ENCODE peak calls at places on chromosomes 6 and 20, in six cellular contexts. One of them, this sample, is unnamed.

GRCh38 chr20:20568604-20569205 is 143.7 kb downstream of the RALGAPA2 start:
- DNase-seq in AG04449: peak
- DNase-seq in RWPE1: peak
- DNase-seq in GM12865: peak
- DNase-seq in astrocyte of the cerebellum: peak
- DNase-seq in AG09319: peak
- DNase-seq in this sample: peak

GRCh38 chr6:113529191-113529590 is 328.0 kb upstream of the MARCKS start:
- DNase-seq in AG04449: no peak
- DNase-seq in astrocyte of the cerebellum: peak
- DNase-seq in GM12865: no peak
- DNase-seq in AG09319: no peak
- DNase-seq in RWPE1: peak
- DNase-seq in this sample: peak

GRCh38 chr6:106858653-106859092 is 115.9 kb downstream of the CD24 start:
- DNase-seq in AG09319: no peak
- DNase-seq in astrocyte of the cerebellum: no peak
- DNase-seq in GM12865: no peak
- DNase-seq in RWPE1: peak
- DNase-seq in AG04449: no peak
- DNase-seq in this sample: peak

GRCh38 chr6:34657037-34657306 is 39.6 kb downstream of the ILRUN start:
- DNase-seq in GM12865: peak
- DNase-seq in astrocyte of the cerebellum: peak
- DNase-seq in AG09319: no peak
- DNase-seq in AG04449: peak
- DNase-seq in RWPE1: no peak
- DNase-seq in this sample: no peak

GRCh38 chr6:129893513-129894098 is 32.5 kb upstream of the TMEM244 start:
- DNase-seq in AG09319: no peak
- DNase-seq in astrocyte of the cerebellum: no peak
- DNase-seq in AG04449: no peak
- DNase-seq in GM12865: peak
- DNase-seq in RWPE1: peak
- DNase-seq in this sample: no peak

GRCh38 chr6:149364558-149364957 is 35.5 kb upstream of the SUMO4 start:
- DNase-seq in GM12865: no peak
- DNase-seq in astrocyte of the cerebellum: no peak
- DNase-seq in AG09319: no peak
- DNase-seq in RWPE1: no peak
- DNase-seq in AG04449: no peak
- DNase-seq in this sample: no peak

GRCh38 chr6:17577059-17577458 is 23.0 kb upstream of the FAM8A1 start:
- DNase-seq in astrocyte of the cerebellum: no peak
- DNase-seq in RWPE1: no peak
- DNase-seq in AG04449: no peak
- DNase-seq in GM12865: no peak
- DNase-seq in AG09319: no peak
- DNase-seq in this sample: no peak

GRCh38 chr20:59495894-59496510 is 108.3 kb upstream of the PHACTR3 start:
- DNase-seq in AG04449: no peak
- DNase-seq in RWPE1: peak
- DNase-seq in astrocyte of the cerebellum: peak
- DNase-seq in GM12865: peak
- DNase-seq in AG09319: no peak
- DNase-seq in this sample: no peak

GRCh38 chr20:36405255-36405654 is 99.1 kb downstream of the DLGAP4 start:
- DNase-seq in RWPE1: no peak
- DNase-seq in GM12865: no peak
- DNase-seq in astrocyte of the cerebellum: no peak
- DNase-seq in AG04449: no peak
- DNase-seq in AG09319: no peak
- DNase-seq in this sample: no peak

GRCh38 chr20:10647471-10647870 is 26.3 kb downstream of the JAG1 start:
- DNase-seq in AG09319: no peak
- DNase-seq in RWPE1: no peak
- DNase-seq in GM12865: peak
- DNase-seq in AG04449: no peak
- DNase-seq in astrocyte of the cerebellum: no peak
- DNase-seq in this sample: no peak

GRCh38 chr6:44548319-44548718 is 160.8 kb downstream of the CDC5L start:
- DNase-seq in AG04449: no peak
- DNase-seq in RWPE1: no peak
- DNase-seq in AG09319: no peak
- DNase-seq in astrocyte of the cerebellum: no peak
- DNase-seq in GM12865: no peak
- DNase-seq in this sample: no peak

GRCh38 chr20:23285536-23285935 is 65.1 kb upstream of the NXT1 start:
- DNase-seq in AG04449: no peak
- DNase-seq in astrocyte of the cerebellum: no peak
- DNase-seq in GM12865: no peak
- DNase-seq in AG09319: no peak
- DNase-seq in RWPE1: no peak
- DNase-seq in this sample: no peak

GRCh38 chr20:15241696-15242095 is 904.3 kb upstream of the FLRT3 start:
- DNase-seq in GM12865: no peak
- DNase-seq in astrocyte of the cerebellum: no peak
- DNase-seq in AG09319: no peak
- DNase-seq in RWPE1: no peak
- DNase-seq in AG04449: no peak
- DNase-seq in this sample: no peak

GRCh38 chr6:95197590-95197989 is 379.7 kb upstream of the MANEA start:
- DNase-seq in RWPE1: no peak
- DNase-seq in astrocyte of the cerebellum: no peak
- DNase-seq in GM12865: no peak
- DNase-seq in AG04449: no peak
- DNase-seq in AG09319: no peak
- DNase-seq in this sample: no peak

GRCh38 chr6:53723331-53723730 is 57.8 kb upstream of the KLHL31 start:
- DNase-seq in RWPE1: no peak
- DNase-seq in AG09319: no peak
- DNase-seq in astrocyte of the cerebellum: no peak
- DNase-seq in AG04449: no peak
- DNase-seq in GM12865: no peak
- DNase-seq in this sample: no peak

GRCh38 chr20:62117658-62118057 is 4.6 kb upstream of the LSM14B start:
- DNase-seq in astrocyte of the cerebellum: no peak
- DNase-seq in RWPE1: no peak
- DNase-seq in AG09319: no peak
- DNase-seq in GM12865: no peak
- DNase-seq in AG04449: no peak
- DNase-seq in this sample: no peak

GRCh38 chr6:78810146-78810545 is 57.2 kb upstream of the IRAK1BP1 start:
- DNase-seq in AG09319: peak
- DNase-seq in GM12865: peak
- DNase-seq in RWPE1: peak
- DNase-seq in astrocyte of the cerebellum: peak
- DNase-seq in AG04449: no peak
- DNase-seq in this sample: peak

GRCh38 chr6:153108320-153108719 is 22.8 kb downstream of the RGS17 start:
- DNase-seq in AG04449: no peak
- DNase-seq in GM12865: no peak
- DNase-seq in AG09319: no peak
- DNase-seq in astrocyte of the cerebellum: peak
- DNase-seq in RWPE1: no peak
- DNase-seq in this sample: no peak

DNA sequence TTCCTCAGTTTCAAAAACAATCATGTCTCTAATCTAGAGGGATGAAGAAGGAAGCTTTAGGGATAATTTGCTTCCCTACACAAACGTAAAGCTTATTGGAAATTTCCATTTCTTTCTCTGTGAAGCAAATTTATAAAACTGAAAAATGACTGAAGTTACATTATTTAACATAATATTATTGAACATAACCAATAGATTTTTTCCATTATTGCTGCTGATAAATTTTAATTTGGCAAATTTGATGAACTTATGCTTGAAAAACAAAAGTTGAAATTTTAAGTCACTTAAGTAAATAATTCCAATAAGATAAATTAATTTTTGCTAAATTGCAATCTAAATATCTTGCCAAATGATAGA is 140.9 kb downstream of the GMDS start:
- DNase-seq in RWPE1: no peak
- DNase-seq in GM12865: no peak
- DNase-seq in astrocyte of the cerebellum: no peak
- DNase-seq in AG04449: no peak
- DNase-seq in AG09319: no peak
- DNase-seq in this sample: no peak
- TF ChIP-seq CTCF in RWPE1: peak
- TF ChIP-seq CTCF in GM12865: no peak
- TF ChIP-seq CTCF in astrocyte of the cerebellum: no peak
- TF ChIP-seq CTCF in AG04449: no peak
- TF ChIP-seq CTCF in AG09319: no peak
- TF ChIP-seq CTCF in this sample: no peak

GRCh38 chr20:25195962-25196700 is 619 bp downstream of the ENTPD6 start:
- DNase-seq in GM12865: peak
- DNase-seq in astrocyte of the cerebellum: no peak
- DNase-seq in AG04449: no peak
- DNase-seq in AG09319: no peak
- DNase-seq in RWPE1: peak
- DNase-seq in this sample: peak

GRCh38 chr20:25196701-25197120 is 1.2 kb downstream of the ENTPD6 start:
- DNase-seq in AG09319: no peak
- DNase-seq in astrocyte of the cerebellum: no peak
- DNase-seq in RWPE1: no peak
- DNase-seq in GM12865: no peak
- DNase-seq in AG04449: no peak
- DNase-seq in this sample: no peak

GRCh38 chr20:25198663-25199363 is 3.3 kb downstream of the ENTPD6 start:
- DNase-seq in GM12865: no peak
- DNase-seq in RWPE1: no peak
- DNase-seq in AG09319: no peak
- DNase-seq in astrocyte of the cerebellum: no peak
- DNase-seq in AG04449: no peak
- DNase-seq in this sample: no peak

GRCh38 chr20:25197870-25198190 is 2.3 kb downstream of the ENTPD6 start:
- DNase-seq in AG09319: no peak
- DNase-seq in astrocyte of the cerebellum: no peak
- DNase-seq in AG04449: no peak
- DNase-seq in RWPE1: no peak
- DNase-seq in GM12865: no peak
- DNase-seq in this sample: no peak

DNA sequence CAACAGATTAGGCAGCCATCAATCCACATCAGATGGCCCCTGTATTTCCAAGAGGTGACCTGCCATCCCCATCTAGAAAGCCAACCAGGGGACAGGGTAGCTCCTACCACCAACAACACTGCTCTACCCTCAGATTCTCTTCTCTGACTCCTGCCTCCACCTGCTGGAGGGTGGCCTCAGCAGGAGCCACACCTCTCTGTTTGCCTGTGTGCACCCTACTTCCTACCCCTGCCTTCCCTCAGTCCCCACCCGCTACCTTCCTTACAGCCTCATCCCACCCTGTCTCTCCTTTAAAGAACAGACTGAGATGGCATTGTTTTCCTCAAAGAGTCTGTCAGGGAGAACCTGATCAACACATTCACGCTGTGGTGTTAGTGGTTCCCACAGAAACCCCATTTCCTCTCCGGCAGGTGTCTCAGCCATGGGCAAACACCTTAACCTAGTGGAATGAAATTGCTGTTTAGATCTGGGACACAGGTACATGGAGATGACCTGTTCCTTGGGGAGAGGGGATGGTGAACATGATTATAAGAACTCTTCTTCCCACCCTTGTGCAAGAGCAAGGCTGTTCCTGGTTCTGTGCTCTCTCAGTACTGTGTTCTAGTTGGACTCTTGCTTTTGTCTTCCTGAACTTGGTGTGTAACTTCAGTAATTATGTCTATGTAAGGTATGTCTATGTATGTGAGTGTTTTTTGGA is 1.8 kb downstream of the ENTPD6 start:
- DNase-seq in AG04449: no peak
- DNase-seq in GM12865: no peak
- DNase-seq in astrocyte of the cerebellum: no peak
- DNase-seq in AG09319: no peak
- DNase-seq in RWPE1: no peak
- DNase-seq in this sample: no peak
- TF ChIP-seq CTCF in AG04449: no peak
- TF ChIP-seq CTCF in GM12865: no peak
- TF ChIP-seq CTCF in astrocyte of the cerebellum: no peak
- TF ChIP-seq CTCF in AG09319: no peak
- TF ChIP-seq CTCF in RWPE1: no peak
- TF ChIP-seq CTCF in this sample: peak

GRCh38 chr6:11748591-11748990 is 30.0 kb downstream of the ADTRP start:
- DNase-seq in AG04449: no peak
- DNase-seq in astrocyte of the cerebellum: no peak
- DNase-seq in RWPE1: no peak
- DNase-seq in AG09319: no peak
- DNase-seq in GM12865: no peak
- DNase-seq in this sample: no peak
- TF ChIP-seq CTCF in AG04449: no peak
- TF ChIP-seq CTCF in astrocyte of the cerebellum: no peak
- TF ChIP-seq CTCF in RWPE1: no peak
- TF ChIP-seq CTCF in AG09319: no peak
- TF ChIP-seq CTCF in GM12865: peak
- TF ChIP-seq CTCF in this sample: no peak

GRCh38 chr6:42509765-42510164 is 54.1 kb upstream of the UBR2 start:
- DNase-seq in RWPE1: no peak
- DNase-seq in AG09319: no peak
- DNase-seq in GM12865: peak
- DNase-seq in astrocyte of the cerebellum: no peak
- DNase-seq in AG04449: no peak
- DNase-seq in this sample: no peak

GRCh38 chr6:42512498-42513042 is 51.3 kb upstream of the UBR2 start:
- DNase-seq in AG04449: no peak
- DNase-seq in GM12865: no peak
- DNase-seq in AG09319: no peak
- DNase-seq in RWPE1: no peak
- DNase-seq in astrocyte of the cerebellum: no peak
- DNase-seq in this sample: no peak

GRCh38 chr6:42511803-42512422 is 51.9 kb upstream of the UBR2 start:
- DNase-seq in GM12865: no peak
- DNase-seq in AG09319: no peak
- DNase-seq in astrocyte of the cerebellum: no peak
- DNase-seq in AG04449: no peak
- DNase-seq in RWPE1: no peak
- DNase-seq in this sample: no peak

GRCh38 chr6:42507901-42508300 is 55.9 kb upstream of the UBR2 start:
- DNase-seq in AG04449: peak
- DNase-seq in RWPE1: no peak
- DNase-seq in astrocyte of the cerebellum: no peak
- DNase-seq in AG09319: no peak
- DNase-seq in GM12865: no peak
- DNase-seq in this sample: no peak

GRCh38 chr6:42510795-42511194 is 53.0 kb upstream of the UBR2 start:
- DNase-seq in AG09319: no peak
- DNase-seq in GM12865: no peak
- DNase-seq in RWPE1: no peak
- DNase-seq in astrocyte of the cerebellum: no peak
- DNase-seq in AG04449: no peak
- DNase-seq in this sample: no peak
- TF ChIP-seq CTCF in AG09319: no peak
- TF ChIP-seq CTCF in GM12865: peak
- TF ChIP-seq CTCF in RWPE1: no peak
- TF ChIP-seq CTCF in astrocyte of the cerebellum: no peak
- TF ChIP-seq CTCF in AG04449: no peak
- TF ChIP-seq CTCF in this sample: peak

This sample was measured in foreskin keratinocyte.